ENCODE peak calls at places on chromosomes 3 and 15, in seven cellular contexts. V is body of pancreas; Q is kidney; F is esophagus squamous epithelium; O is foreskin keratinocyte; P is mesenteric fat pad; K is CD8-positive, alpha-beta T cell. I is an unnamed sample.
A peak's percentile ranks its signal among the peaks of the same experiment; 100 is the strongest.

GRCh38 chr15:27764339-27764738 is 334.8 kb downstream of the OCA2 start:
- DNase-seq in Q (no peak), V (no peak), O (no peak), K (no peak), P (peak; percentile 60), F (no peak), I (no peak)

GRCh38 chr3:144662729-144663128 is 691.1 kb downstream of the DIPK2A start:
- DNase-seq in K (no peak), V (no peak), Q (no peak), P (no peak), F (no peak), O (no peak), I (no peak)

GRCh38 chr3:67710396-67710795 is 56.0 kb upstream of the SUCLG2 start:
- DNase-seq in K (no peak), V (no peak), Q (no peak), F (no peak), P (no peak), O (no peak), I (no peak)

GRCh38 chr15:89611317-89611716 is 36.0 kb downstream of the TICRR start:
- DNase-seq in O (no peak), K (no peak), V (no peak), Q (no peak), F (no peak), P (no peak), I (no peak)

GRCh38 chr3:189324538-189325138 is 152.9 kb downstream of the TPRG1 start:
- DNase-seq in P (no peak), F (peak; percentile 13), O (peak; percentile 95), V (peak; percentile 31), Q (peak; percentile 83), K (peak; percentile 82), I (no peak)

GRCh38 chr15:33729648-33730047 is 238.6 kb upstream of the CHRM5 start:
- DNase-seq in V (no peak), F (no peak), O (no peak), P (no peak), Q (no peak), K (no peak), I (no peak)

GRCh38 chr3:25713316-25713967 is 48.7 kb upstream of the TOP2B start:
- DNase-seq in O (peak; percentile 56), F (no peak), K (no peak), P (no peak), Q (no peak), V (no peak), I (no peak)

GRCh38 chr3:121063628-121064027 is 155.6 kb downstream of the STXBP5L start:
- DNase-seq in F (no peak), V (no peak), K (no peak), Q (no peak), O (no peak), P (no peak), I (no peak)

GRCh38 chr3:123383101-123384053 is 65.5 kb downstream of the ADCY5 start:
- DNase-seq in O (no peak), F (no peak), V (no peak), K (no peak), P (no peak), Q (no peak), I (peak; percentile 72)